ENCODE peak calls at places on chromosomes 12 and 14, in eight cellular contexts. One of them, this sample, is unnamed.

GRCh38 chr14:53237488-53237887 is 84.4 kb upstream of the DDHD1 start:
- DNase-seq in GM23338: peak
- DNase-seq in suprapubic skin: no peak
- DNase-seq in HCT116: no peak
- DNase-seq in stomach: no peak
- DNase-seq in transverse colon: no peak
- DNase-seq in K562: no peak
- DNase-seq in SK-N-SH: no peak
- DNase-seq in this sample: no peak

GRCh38 chr12:81617915-81618314 is 141.2 kb downstream of the PPFIA2 start:
- DNase-seq in GM23338: no peak
- DNase-seq in suprapubic skin: no peak
- DNase-seq in HCT116: no peak
- DNase-seq in stomach: no peak
- DNase-seq in transverse colon: no peak
- DNase-seq in K562: no peak
- DNase-seq in SK-N-SH: no peak
- DNase-seq in this sample: no peak

GRCh38 chr12:38138225-38139221 is 178.1 kb upstream of the ALG10B start:
- DNase-seq in GM23338: peak
- DNase-seq in suprapubic skin: peak
- DNase-seq in HCT116: peak
- DNase-seq in stomach: peak
- DNase-seq in transverse colon: peak
- DNase-seq in K562: peak
- DNase-seq in SK-N-SH: peak
- DNase-seq in this sample: no peak

GRCh38 chr12:28130625-28131598 is 59.3 kb upstream of the CCDC91 start:
- DNase-seq in GM23338: no peak
- DNase-seq in suprapubic skin: no peak
- DNase-seq in HCT116: no peak
- DNase-seq in stomach: no peak
- DNase-seq in transverse colon: no peak
- DNase-seq in K562: peak
- DNase-seq in SK-N-SH: no peak
- DNase-seq in this sample: no peak

GRCh38 chr12:131829795-131830334 is 1.7 kb downstream of the MMP17 start:
- DNase-seq in GM23338: no peak
- DNase-seq in suprapubic skin: peak
- DNase-seq in HCT116: no peak
- DNase-seq in stomach: no peak
- DNase-seq in transverse colon: no peak
- DNase-seq in K562: no peak
- DNase-seq in SK-N-SH: peak
- DNase-seq in this sample: no peak

GRCh38 chr12:57208116-57208945 is 8.3 kb upstream of the NXPH4 start:
- DNase-seq in GM23338: no peak
- DNase-seq in suprapubic skin: no peak
- DNase-seq in HCT116: no peak
- DNase-seq in stomach: no peak
- DNase-seq in transverse colon: no peak
- DNase-seq in K562: no peak
- DNase-seq in SK-N-SH: no peak
- DNase-seq in this sample: no peak

GRCh38 chr12:19894803-19895202 is 455.5 kb downstream of the AEBP2 start:
- DNase-seq in GM23338: no peak
- DNase-seq in suprapubic skin: no peak
- DNase-seq in HCT116: no peak
- DNase-seq in stomach: no peak
- DNase-seq in transverse colon: no peak
- DNase-seq in K562: no peak
- DNase-seq in SK-N-SH: no peak
- DNase-seq in this sample: no peak

GRCh38 chr12:132761032-132761910 is at the start of gene ANKLE2:
- DNase-seq in GM23338: peak
- DNase-seq in suprapubic skin: peak
- DNase-seq in HCT116: no peak
- DNase-seq in stomach: peak
- DNase-seq in transverse colon: peak
- DNase-seq in K562: peak
- DNase-seq in SK-N-SH: peak
- DNase-seq in this sample: peak

GRCh38 chr14:95549656-95550585 is 15.1 kb downstream of the GLRX5 start:
- DNase-seq in GM23338: no peak
- DNase-seq in suprapubic skin: no peak
- DNase-seq in HCT116: no peak
- DNase-seq in stomach: peak
- DNase-seq in transverse colon: peak
- DNase-seq in K562: no peak
- DNase-seq in SK-N-SH: no peak
- DNase-seq in this sample: no peak

GRCh38 chr14:21093769-21094681 is 4.4 kb downstream of the ZNF219 start:
- DNase-seq in GM23338: peak
- DNase-seq in suprapubic skin: no peak
- DNase-seq in HCT116: no peak
- DNase-seq in stomach: no peak
- DNase-seq in transverse colon: no peak
- DNase-seq in K562: no peak
- DNase-seq in SK-N-SH: peak
- DNase-seq in this sample: no peak

GRCh38 chr12:65643595-65644386 is 180.5 kb upstream of the HMGA2 start:
- DNase-seq in GM23338: no peak
- DNase-seq in suprapubic skin: no peak
- DNase-seq in HCT116: no peak
- DNase-seq in stomach: no peak
- DNase-seq in transverse colon: no peak
- DNase-seq in K562: no peak
- DNase-seq in SK-N-SH: no peak
- DNase-seq in this sample: no peak

GRCh38 chr12:115223322-115223721 is 539.3 kb upstream of the TBX3 start:
- DNase-seq in GM23338: no peak
- DNase-seq in suprapubic skin: no peak
- DNase-seq in HCT116: no peak
- DNase-seq in stomach: no peak
- DNase-seq in transverse colon: no peak
- DNase-seq in K562: no peak
- DNase-seq in SK-N-SH: no peak
- DNase-seq in this sample: no peak

GRCh38 chr12:22994276-22994675 is 369.3 kb downstream of the ETNK1 start:
- DNase-seq in GM23338: no peak
- DNase-seq in suprapubic skin: no peak
- DNase-seq in HCT116: no peak
- DNase-seq in stomach: no peak
- DNase-seq in transverse colon: no peak
- DNase-seq in K562: no peak
- DNase-seq in SK-N-SH: no peak
- DNase-seq in this sample: no peak

GRCh38 chr12:104340177-104340576 is 36.6 kb downstream of the EID3 start:
- DNase-seq in GM23338: no peak
- DNase-seq in suprapubic skin: no peak
- DNase-seq in HCT116: no peak
- DNase-seq in stomach: no peak
- DNase-seq in transverse colon: no peak
- DNase-seq in K562: no peak
- DNase-seq in SK-N-SH: no peak
- DNase-seq in this sample: no peak

GRCh38 chr14:68628605-68629310 is 164.1 kb downstream of the ZFP36L1 start:
- DNase-seq in GM23338: peak
- DNase-seq in suprapubic skin: no peak
- DNase-seq in HCT116: no peak
- DNase-seq in stomach: peak
- DNase-seq in transverse colon: peak
- DNase-seq in K562: no peak
- DNase-seq in SK-N-SH: no peak
- DNase-seq in this sample: no peak

GRCh38 chr12:92244036-92244435 is 98.4 kb upstream of the BTG1 start:
- DNase-seq in GM23338: peak
- DNase-seq in suprapubic skin: no peak
- DNase-seq in HCT116: no peak
- DNase-seq in stomach: no peak
- DNase-seq in transverse colon: no peak
- DNase-seq in K562: no peak
- DNase-seq in SK-N-SH: no peak
- DNase-seq in this sample: no peak

GRCh38 chr12:66698558-66698957 is 19.7 kb upstream of the GRIP1 start:
- DNase-seq in GM23338: no peak
- DNase-seq in suprapubic skin: no peak
- DNase-seq in HCT116: no peak
- DNase-seq in stomach: no peak
- DNase-seq in transverse colon: no peak
- DNase-seq in K562: no peak
- DNase-seq in SK-N-SH: no peak
- DNase-seq in this sample: no peak

GRCh38 chr14:70047598-70048312 is 141.0 kb downstream of the SLC8A3 start:
- DNase-seq in GM23338: no peak
- DNase-seq in suprapubic skin: no peak
- DNase-seq in HCT116: no peak
- DNase-seq in stomach: no peak
- DNase-seq in transverse colon: no peak
- DNase-seq in K562: no peak
- DNase-seq in SK-N-SH: no peak
- DNase-seq in this sample: no peak
- TF ChIP-seq POLR2AphosphoS5 in GM23338: no peak
- TF ChIP-seq POLR2AphosphoS5 in suprapubic skin: no peak
- TF ChIP-seq POLR2AphosphoS5 in HCT116: no peak
- TF ChIP-seq POLR2AphosphoS5 in stomach: no peak
- TF ChIP-seq POLR2AphosphoS5 in transverse colon: no peak
- TF ChIP-seq POLR2AphosphoS5 in K562: no peak
- TF ChIP-seq POLR2AphosphoS5 in SK-N-SH: no peak
- TF ChIP-seq POLR2AphosphoS5 in this sample: no peak

DNA sequence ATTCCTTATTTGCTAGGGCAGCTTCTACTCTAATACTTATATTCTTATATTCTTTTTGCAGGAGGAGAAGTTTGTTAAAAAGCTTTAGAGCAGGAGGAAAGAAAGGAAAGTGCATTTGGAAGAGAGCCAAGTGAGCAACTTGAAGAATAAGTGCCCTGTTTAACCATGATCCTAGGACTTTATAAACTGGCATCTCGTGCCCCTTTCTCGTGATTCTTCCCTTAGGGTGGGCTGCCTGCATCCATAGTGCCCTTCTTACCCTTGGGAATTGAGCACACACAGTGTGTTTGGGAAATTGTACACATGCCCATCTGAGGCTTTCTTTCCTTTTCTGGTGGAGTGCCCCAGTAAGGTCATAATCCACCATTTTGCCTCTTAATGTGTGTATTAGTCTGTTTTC is 141.9 kb downstream of the NUBPL start:
- DNase-seq in GM23338: no peak
- DNase-seq in suprapubic skin: no peak
- DNase-seq in HCT116: no peak
- DNase-seq in stomach: no peak
- DNase-seq in transverse colon: no peak
- DNase-seq in K562: no peak
- DNase-seq in SK-N-SH: no peak
- DNase-seq in this sample: no peak
- TF ChIP-seq POLR2AphosphoS5 in GM23338: no peak
- TF ChIP-seq POLR2AphosphoS5 in suprapubic skin: no peak
- TF ChIP-seq POLR2AphosphoS5 in HCT116: no peak
- TF ChIP-seq POLR2AphosphoS5 in stomach: no peak
- TF ChIP-seq POLR2AphosphoS5 in transverse colon: no peak
- TF ChIP-seq POLR2AphosphoS5 in K562: no peak
- TF ChIP-seq POLR2AphosphoS5 in SK-N-SH: no peak
- TF ChIP-seq POLR2AphosphoS5 in this sample: no peak

DNA sequence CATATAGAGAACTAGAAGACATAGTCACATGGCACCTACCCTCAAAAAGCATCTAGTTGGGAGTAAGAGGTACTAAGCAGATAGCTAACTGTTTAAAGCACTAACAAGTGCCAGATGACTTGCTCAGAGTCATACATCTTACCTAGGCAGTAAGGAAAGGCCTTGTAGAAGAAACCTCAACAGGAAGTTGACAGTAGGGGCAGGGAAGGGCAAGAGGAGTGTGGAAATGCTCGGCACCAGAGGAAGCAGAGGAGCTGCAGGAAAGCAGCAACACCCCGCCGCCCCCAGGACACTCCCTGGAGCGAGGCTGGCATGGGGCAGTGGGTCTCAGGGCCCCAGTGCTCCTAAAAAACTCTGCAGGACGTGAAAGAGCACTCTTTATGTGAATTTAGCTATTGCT is 92.9 kb downstream of the PPP2R5C start:
- DNase-seq in GM23338: no peak
- DNase-seq in suprapubic skin: no peak
- DNase-seq in HCT116: no peak
- DNase-seq in stomach: no peak
- DNase-seq in transverse colon: peak
- DNase-seq in K562: no peak
- DNase-seq in SK-N-SH: no peak
- DNase-seq in this sample: no peak
- TF ChIP-seq POLR2AphosphoS5 in GM23338: no peak
- TF ChIP-seq POLR2AphosphoS5 in suprapubic skin: no peak
- TF ChIP-seq POLR2AphosphoS5 in HCT116: no peak
- TF ChIP-seq POLR2AphosphoS5 in stomach: no peak
- TF ChIP-seq POLR2AphosphoS5 in transverse colon: no peak
- TF ChIP-seq POLR2AphosphoS5 in K562: no peak
- TF ChIP-seq POLR2AphosphoS5 in SK-N-SH: no peak
- TF ChIP-seq POLR2AphosphoS5 in this sample: no peak

DNA sequence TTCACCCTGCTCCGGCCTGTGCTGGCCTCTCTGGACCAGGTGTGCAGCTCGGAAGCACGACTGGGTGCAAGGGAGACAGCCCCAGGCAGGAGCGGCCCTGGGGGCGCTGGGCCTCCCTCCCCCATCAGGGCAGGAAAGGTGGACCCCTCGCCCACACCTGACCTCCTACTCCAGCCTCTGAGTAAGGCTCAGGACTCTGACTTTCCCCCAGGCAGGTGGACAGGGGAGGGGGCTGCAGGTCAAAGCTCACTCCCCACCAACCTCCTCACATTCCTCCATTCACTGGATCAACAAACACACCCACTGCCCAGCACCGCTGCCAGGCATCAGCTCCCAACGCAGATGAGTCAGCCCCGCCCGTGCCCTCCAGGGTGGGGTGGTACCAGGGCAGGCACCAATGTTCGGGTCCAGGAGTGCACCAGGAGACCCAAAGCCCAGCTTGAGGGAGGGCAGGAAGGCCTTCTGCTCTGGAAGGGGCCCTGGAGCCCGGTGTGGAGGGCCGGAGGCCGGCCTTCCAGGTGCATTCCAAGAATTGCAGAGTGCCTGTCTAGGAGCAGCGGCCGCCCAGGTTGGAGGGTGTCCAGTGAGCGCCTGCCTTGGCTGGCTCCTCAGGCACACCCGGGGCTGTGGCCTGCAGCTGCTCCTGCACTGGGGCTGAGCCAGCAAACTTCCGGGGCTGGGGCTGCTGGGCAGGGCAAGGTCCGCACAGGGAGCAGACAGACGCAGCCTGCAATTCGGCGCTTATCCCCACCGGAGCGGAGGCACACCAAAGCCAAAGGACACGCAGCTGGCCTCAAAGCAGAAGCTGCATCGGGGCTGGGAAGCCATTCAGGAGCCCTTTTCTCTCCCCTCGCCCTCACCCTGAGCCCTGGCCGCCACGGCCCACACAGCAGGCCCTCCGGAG is 1.6 kb upstream of the INF2 start:
- DNase-seq in GM23338: peak
- DNase-seq in suprapubic skin: no peak
- DNase-seq in HCT116: peak
- DNase-seq in stomach: peak
- DNase-seq in transverse colon: peak
- DNase-seq in K562: no peak
- DNase-seq in SK-N-SH: no peak
- DNase-seq in this sample: no peak
- TF ChIP-seq POLR2AphosphoS5 in GM23338: no peak
- TF ChIP-seq POLR2AphosphoS5 in suprapubic skin: no peak
- TF ChIP-seq POLR2AphosphoS5 in HCT116: peak
- TF ChIP-seq POLR2AphosphoS5 in stomach: no peak
- TF ChIP-seq POLR2AphosphoS5 in transverse colon: peak
- TF ChIP-seq POLR2AphosphoS5 in K562: no peak
- TF ChIP-seq POLR2AphosphoS5 in SK-N-SH: no peak
- TF ChIP-seq POLR2AphosphoS5 in this sample: no peak